ENCODE peak calls at places on chromosomes 7 and 10, in ten cellular contexts. B is OCI-LY7, K is lower leg skin, L is NCI-H1105, I is epithelial cell of esophagus, E is GM13976, P is LoVo, D is astrocyte of the cerebellum, A is T47D, N is trophoblast cell. M is an unnamed sample.

GRCh38 chr7:150863946-150864345 is 11.6 kb downstream of the AOC1 start:
- DNase-seq in B (no peak), K (no peak), L (no peak), I (no peak), E (no peak), P (no peak), D (no peak), A (no peak), N (no peak), M (no peak)

GRCh38 chr10:80186364-80187012 is 18.8 kb downstream of the ANXA11 start:
- DNase-seq in B (peak), K (no peak), L (no peak), I (no peak), E (no peak), P (no peak), D (no peak), A (no peak), N (peak), M (no peak)

GRCh38 chr7:6438427-6438826 is 9.3 kb downstream of the DAGLB start:
- DNase-seq in B (peak), K (no peak), L (no peak), I (no peak), E (no peak), P (no peak), D (no peak), A (no peak), N (no peak), M (no peak)

GRCh38 chr7:87092568-87093091 is 33.2 kb upstream of the ELAPOR2 start:
- DNase-seq in B (no peak), K (no peak), L (no peak), I (no peak), E (no peak), P (no peak), D (no peak), A (no peak), N (no peak), M (no peak)

GRCh38 chr10:10911471-10911921 is 106.2 kb upstream of the CELF2 start:
- DNase-seq in B (no peak), K (peak), L (no peak), I (peak), E (no peak), P (no peak), D (peak), A (peak), N (peak), M (no peak)

GRCh38 chr10:105253843-105254242 is 612.8 kb downstream of the SORCS3 start:
- DNase-seq in B (no peak), K (no peak), L (no peak), I (no peak), E (no peak), P (no peak), D (no peak), A (no peak), N (no peak), M (no peak)

GRCh38 chr10:109205929-109206585 is 717.3 kb downstream of the XPNPEP1 start:
- DNase-seq in B (no peak), K (no peak), L (no peak), I (peak), E (no peak), P (peak), D (peak), A (no peak), N (peak), M (no peak)

GRCh38 chr7:157394246-157395191 is 57.7 kb downstream of the DNAJB6 start:
- DNase-seq in B (no peak), K (peak), L (no peak), I (peak), E (no peak), P (no peak), D (no peak), A (no peak), N (no peak), M (no peak)

GRCh38 chr10:114420811-114421485 is 16.6 kb upstream of the AFAP1L2 start:
- DNase-seq in B (no peak), K (peak), L (no peak), I (peak), E (no peak), P (no peak), D (no peak), A (no peak), N (peak), M (no peak)

GRCh38 chr10:51876979-51877378 is 177.6 kb upstream of the CSTF2T start:
- DNase-seq in B (no peak), K (no peak), L (no peak), I (no peak), E (no peak), P (no peak), D (no peak), A (no peak), N (no peak), M (no peak)

GRCh38 chr7:2530076-2530967 is 10.7 kb downstream of the LFNG start:
- DNase-seq in B (no peak), K (no peak), L (no peak), I (peak), E (peak), P (no peak), D (no peak), A (no peak), N (no peak), M (no peak)

GRCh38 chr10:37872283-37872682 is 14.9 kb upstream of the ZNF248 start:
- DNase-seq in B (no peak), K (no peak), L (no peak), I (no peak), E (no peak), P (no peak), D (no peak), A (no peak), N (no peak), M (no peak)

GRCh38 chr7:4739528-4739992 is 35.9 kb upstream of the AP5Z1 start:
- DNase-seq in B (no peak), K (no peak), L (no peak), I (peak), E (no peak), P (no peak), D (no peak), A (no peak), N (peak), M (no peak)

GRCh38 chr10:17512341-17513001 is 58.1 kb upstream of the ST8SIA6 start:
- DNase-seq in B (no peak), K (no peak), L (no peak), I (peak), E (no peak), P (peak), D (peak), A (no peak), N (peak), M (no peak)

GRCh38 chr10:59206204-59206720 is 29.8 kb downstream of the PHYHIPL start:
- DNase-seq in B (no peak), K (no peak), L (no peak), I (no peak), E (no peak), P (no peak), D (no peak), A (no peak), N (peak), M (no peak)

GRCh38 chr10:47340613-47341170 is 7.5 kb upstream of the RBP3 start:
- DNase-seq in B (peak), K (peak), L (no peak), I (peak), E (peak), P (peak), D (peak), A (peak), N (peak), M (peak)

GRCh38 chr10:32057041-32057372 is 782 bp upstream of the KIF5B start:
- DNase-seq in B (no peak), K (no peak), L (no peak), I (no peak), E (no peak), P (no peak), D (no peak), A (no peak), N (no peak), M (no peak)

GRCh38 chr7:108034586-108034985 is 31.6 kb upstream of the LAMB1 start:
- DNase-seq in B (no peak), K (no peak), L (no peak), I (no peak), E (no peak), P (no peak), D (no peak), A (no peak), N (peak), M (no peak)

M was measured in NCI-H524.